ENCODE peak calls at places on chromosomes 6 and 20, in four cellular contexts. M is nucleus accumbens; J is effector memory CD4-positive, alpha-beta T cell; N is stimulated activated CD4-positive, alpha-beta T cell treated with anti-CD3 and anti-CD28 coated beads, TNF-alpha, amount 100 ng/mL, for 1 hour. A is an unnamed sample.

GRCh38 chr6:109182590-109182989 is 87.3 kb downstream of the CEP57L1 start:
- DNase-seq in M (no peak), J (no peak), N (no peak), A (no peak)

GRCh38 chr20:14481863-14482262 is 144.5 kb upstream of the FLRT3 start:
- DNase-seq in M (no peak), J (no peak), N (no peak), A (no peak)

GRCh38 chr6:113375950-113376846 is 480.9 kb upstream of the MARCKS start:
- DNase-seq in M (no peak), J (no peak), N (no peak), A (no peak)

GRCh38 chr6:135722679-135723078 is 128.8 kb upstream of the PDE7B start:
- DNase-seq in M (no peak), J (no peak), N (no peak), A (no peak)

GRCh38 chr6:137850816-137851602 is 16.1 kb upstream of the TNFAIP3 start:
- DNase-seq in M (no peak), J (no peak), N (no peak), A (no peak)

GRCh38 chr6:109308018-109308492 is 74.2 kb downstream of the CD164 start:
- DNase-seq in M (no peak), J (no peak), N (no peak), A (no peak)

GRCh38 chr20:18052856-18053255 is 4.9 kb downstream of the OVOL2 start:
- DNase-seq in M (no peak), J (no peak), N (no peak), A (no peak)

GRCh38 chr6:70725817-70726413 is 58.2 kb downstream of the SMAP1 start:
- DNase-seq in M (no peak), J (no peak), N (no peak), A (no peak)

GRCh38 chr6:108799356-108799720 is 48.9 kb upstream of the ARMC2 start:
- DNase-seq in M (no peak), J (no peak), N (no peak), A (no peak)

GRCh38 chr6:128161263-128161662 is 260.4 kb upstream of the THEMIS start:
- DNase-seq in M (no peak), J (no peak), N (no peak), A (no peak)

GRCh38 chr6:138662474-138662873 is 111.1 kb upstream of the CCDC28A start:
- DNase-seq in M (no peak), J (no peak), N (no peak), A (no peak)

GRCh38 chr6:144150673-144151009 is 324 bp downstream of the STX11 start:
- DNase-seq in M (no peak), J (peak; percentile 13), N (no peak), A (no peak)

GRCh38 chr6:78598966-78599365 is 268.4 kb upstream of the IRAK1BP1 start:
- DNase-seq in M (no peak), J (no peak), N (no peak), A (no peak)

GRCh38 chr20:62136283-62137091 is 6.7 kb downstream of the PSMA7 start:
- DNase-seq in M (no peak), J (peak; percentile 46), N (peak; percentile 33), A (no peak)

GRCh38 chr6:14857501-14857900 is 388.4 kb upstream of the JARID2 start:
- DNase-seq in M (no peak), J (peak; percentile 41), N (peak; percentile 20), A (no peak)

GRCh38 chr6:150981669-150982068 is 116.2 kb downstream of the MTHFD1L start:
- DNase-seq in M (no peak), J (no peak), N (no peak), A (no peak)

GRCh38 chr20:62367136-62367482 is at the start of gene LAMA5:
- DNase-seq in M (no peak), J (no peak), N (no peak), A (no peak)

GRCh38 chr20:49534314-49534713 is 33.6 kb downstream of the PTGIS start:
- DNase-seq in M (no peak), J (peak; percentile 37), N (no peak), A (peak; percentile 37)

GRCh38 chr20:32971703-32972161 is 32.5 kb downstream of the SUN5 start:
- DNase-seq in M (no peak), J (no peak), N (no peak), A (no peak)

GRCh38 chr20:25281541-25281991 is 33.7 kb downstream of the PYGB start:
- DNase-seq in M (no peak), J (no peak), N (no peak), A (peak; percentile 40)

GRCh38 chr20:58714340-58714922 is 21.8 kb downstream of the NPEPL1 start:
- DNase-seq in M (no peak), J (no peak), N (no peak), A (no peak)

GRCh38 chr20:56631318-56631989 is 2.3 kb downstream of the TFAP2C start:
- DNase-seq in M (no peak), J (no peak), N (no peak), A (no peak)

GRCh38 chr20:45340236-45340847 is 7.9 kb downstream of the SDC4 start:
- DNase-seq in M (no peak), J (no peak), N (no peak), A (no peak)

GRCh38 chr6:83511901-83512681 is at the start of gene PRSS35:
- DNase-seq in M (peak; percentile 6), J (no peak), N (no peak), A (no peak)

GRCh38 chr20:22729180-22729579 is 144.8 kb upstream of the FOXA2 start:
- DNase-seq in M (no peak), J (no peak), N (no peak), A (no peak)

GRCh38 chr6:106473807-106474206 is 113.3 kb downstream of the CRYBG1 start:
- DNase-seq in M (no peak), J (no peak), N (no peak), A (no peak)

GRCh38 chr20:58634818-58635665 is 16.0 kb upstream of the STX16 start:
- DNase-seq in M (no peak), J (no peak), N (no peak), A (no peak)

GRCh38 chr6:51093899-51094665 is 275.4 kb downstream of the TFAP2B start:
- DNase-seq in M (no peak), J (no peak), N (no peak), A (no peak)

GRCh38 chr6:3884007-3884745 is 35.0 kb downstream of the FAM50B start:
- DNase-seq in M (no peak), J (no peak), N (no peak), A (no peak)

GRCh38 chr6:161198176-161198575 is 75.7 kb downstream of the AGPAT4 start:
- DNase-seq in M (no peak), J (no peak), N (no peak), A (no peak)

GRCh38 chr6:17116090-17116387 is 14.2 kb downstream of the STMND1 start:
- DNase-seq in M (no peak), J (no peak), N (no peak), A (no peak)